ENCODE peak calls at places on chromosomes 4 and X, in six cellular contexts. Y, C, M, P, N and V are unnamed samples.

GRCh38 chr4:105291920-105292319 is 145.2 kb downstream of the TET2 start:
- DNase-seq in Y (no peak), C (no peak), M (no peak), P (no peak), N (no peak), V (no peak)

GRCh38 chr4:40881096-40881495 is 131.3 kb downstream of the NSUN7 start:
- DNase-seq in Y (no peak), C (no peak), M (no peak), P (no peak), N (no peak), V (no peak)

GRCh38 chr4:74805601-74806000 is 11.3 kb upstream of the BTC start:
- DNase-seq in Y (no peak), C (no peak), M (peak), P (no peak), N (no peak), V (no peak)

GRCh38 chr4:64146030-64146429 is 263.2 kb downstream of the TECRL start:
- DNase-seq in Y (no peak), C (no peak), M (no peak), P (no peak), N (no peak), V (no peak)

GRCh38 chr4:4374388-4375098 is 12.4 kb upstream of the NSG1 start:
- DNase-seq in Y (no peak), C (no peak), M (no peak), P (no peak), N (no peak), V (no peak)

GRCh38 chr4:16029329-16029728 is 54.5 kb downstream of the PROM1 start:
- DNase-seq in Y (no peak), C (no peak), M (no peak), P (no peak), N (no peak), V (no peak)

GRCh38 chr4:144579411-144580020 is 66.4 kb upstream of the HHIP start:
- DNase-seq in Y (no peak), C (no peak), M (peak), P (no peak), N (no peak), V (no peak)

GRCh38 chrX:152915541-152916241 is 17.8 kb downstream of the ZNF185 start:
- DNase-seq in Y (no peak), C (no peak), M (peak), P (no peak), N (no peak), V (no peak)

GRCh38 chrX:103099706-103100105 is 6.8 kb upstream of the NXF3 start:
- DNase-seq in Y (no peak), C (no peak), M (no peak), P (no peak), N (no peak), V (no peak)

GRCh38 chrX:118974088-118974907 is at the start of gene LONRF3:
- DNase-seq in Y (peak), C (peak), M (peak), P (peak), N (peak), V (no peak)

GRCh38 chrX:124829930-124830329 is 483.6 kb downstream of the SH2D1A start:
- DNase-seq in Y (no peak), C (no peak), M (no peak), P (no peak), N (no peak), V (no peak)

GRCh38 chr4:5923306-5923830 is 30.5 kb upstream of the CRMP1 start:
- DNase-seq in Y (no peak), C (no peak), M (no peak), P (no peak), N (no peak), V (no peak)